ENCODE peak calls at places on chromosomes 1 and 21, in eight cellular contexts. One of them, this sample, is unnamed.

GRCh38 chr1:87428883-87429282 is 100.2 kb downstream of the LMO4 start:
- DNase-seq in EL: no peak
- DNase-seq in SK-N-DZ: no peak
- DNase-seq in NCI-H1092: no peak
- DNase-seq in DMS153: no peak
- DNase-seq in activated T-helper 1 cell treated with anti-CD3 and anti-CD28 coated beads, Interleukin-12 subunit alpha, Interleukin-12 subunit beta, Interleukin-2, Interleukin-4 antibody, amounts not matched to agents 30 ng/mL and 10 ng/mL and 1 ng/mL, durations not matched to agents 14 hours and 24 hours and 36 hours: no peak
- DNase-seq in AG09319: no peak
- DNase-seq in hypothalamus: no peak
- DNase-seq in this sample: no peak

GRCh38 chr1:156705918-156706646 is 699 bp upstream of the CRABP2 start:
- DNase-seq in EL: peak
- DNase-seq in SK-N-DZ: peak
- DNase-seq in NCI-H1092: peak
- DNase-seq in DMS153: peak
- DNase-seq in activated T-helper 1 cell treated with anti-CD3 and anti-CD28 coated beads, Interleukin-12 subunit alpha, Interleukin-12 subunit beta, Interleukin-2, Interleukin-4 antibody, amounts not matched to agents 30 ng/mL and 10 ng/mL and 1 ng/mL, durations not matched to agents 14 hours and 24 hours and 36 hours: peak
- DNase-seq in AG09319: no peak
- DNase-seq in hypothalamus: no peak
- DNase-seq in this sample: no peak

GRCh38 chr1:153260980-153261792 is 1.7 kb downstream of the LORICRIN start:
- DNase-seq in EL: no peak
- DNase-seq in SK-N-DZ: no peak
- DNase-seq in NCI-H1092: peak
- DNase-seq in DMS153: no peak
- DNase-seq in activated T-helper 1 cell treated with anti-CD3 and anti-CD28 coated beads, Interleukin-12 subunit alpha, Interleukin-12 subunit beta, Interleukin-2, Interleukin-4 antibody, amounts not matched to agents 30 ng/mL and 10 ng/mL and 1 ng/mL, durations not matched to agents 14 hours and 24 hours and 36 hours: no peak
- DNase-seq in AG09319: no peak
- DNase-seq in hypothalamus: no peak
- DNase-seq in this sample: no peak

GRCh38 chr1:153922076-153922837 is 515 bp downstream of the GATAD2B start:
- DNase-seq in EL: peak
- DNase-seq in SK-N-DZ: peak
- DNase-seq in NCI-H1092: peak
- DNase-seq in DMS153: no peak
- DNase-seq in activated T-helper 1 cell treated with anti-CD3 and anti-CD28 coated beads, Interleukin-12 subunit alpha, Interleukin-12 subunit beta, Interleukin-2, Interleukin-4 antibody, amounts not matched to agents 30 ng/mL and 10 ng/mL and 1 ng/mL, durations not matched to agents 14 hours and 24 hours and 36 hours: peak
- DNase-seq in AG09319: no peak
- DNase-seq in hypothalamus: no peak
- DNase-seq in this sample: no peak

GRCh38 chr21:36980280-36981048 is 14.0 kb upstream of the HLCS start:
- DNase-seq in EL: no peak
- DNase-seq in SK-N-DZ: no peak
- DNase-seq in NCI-H1092: no peak
- DNase-seq in DMS153: peak
- DNase-seq in activated T-helper 1 cell treated with anti-CD3 and anti-CD28 coated beads, Interleukin-12 subunit alpha, Interleukin-12 subunit beta, Interleukin-2, Interleukin-4 antibody, amounts not matched to agents 30 ng/mL and 10 ng/mL and 1 ng/mL, durations not matched to agents 14 hours and 24 hours and 36 hours: no peak
- DNase-seq in AG09319: no peak
- DNase-seq in hypothalamus: no peak
- DNase-seq in this sample: no peak

GRCh38 chr1:24861821-24862727 is 68.0 kb downstream of the RUNX3 start:
- DNase-seq in EL: no peak
- DNase-seq in SK-N-DZ: no peak
- DNase-seq in NCI-H1092: no peak
- DNase-seq in DMS153: no peak
- DNase-seq in activated T-helper 1 cell treated with anti-CD3 and anti-CD28 coated beads, Interleukin-12 subunit alpha, Interleukin-12 subunit beta, Interleukin-2, Interleukin-4 antibody, amounts not matched to agents 30 ng/mL and 10 ng/mL and 1 ng/mL, durations not matched to agents 14 hours and 24 hours and 36 hours: no peak
- DNase-seq in AG09319: no peak
- DNase-seq in hypothalamus: no peak
- DNase-seq in this sample: no peak

GRCh38 chr1:36150296-36151132 is 1.2 kb upstream of the TRAPPC3 start:
- DNase-seq in EL: peak
- DNase-seq in SK-N-DZ: peak
- DNase-seq in NCI-H1092: peak
- DNase-seq in DMS153: peak
- DNase-seq in activated T-helper 1 cell treated with anti-CD3 and anti-CD28 coated beads, Interleukin-12 subunit alpha, Interleukin-12 subunit beta, Interleukin-2, Interleukin-4 antibody, amounts not matched to agents 30 ng/mL and 10 ng/mL and 1 ng/mL, durations not matched to agents 14 hours and 24 hours and 36 hours: peak
- DNase-seq in AG09319: peak
- DNase-seq in hypothalamus: no peak
- DNase-seq in this sample: no peak

GRCh38 chr1:240294566-240294965 is 202.9 kb downstream of the FMN2 start:
- DNase-seq in EL: no peak
- DNase-seq in SK-N-DZ: no peak
- DNase-seq in NCI-H1092: no peak
- DNase-seq in DMS153: no peak
- DNase-seq in activated T-helper 1 cell treated with anti-CD3 and anti-CD28 coated beads, Interleukin-12 subunit alpha, Interleukin-12 subunit beta, Interleukin-2, Interleukin-4 antibody, amounts not matched to agents 30 ng/mL and 10 ng/mL and 1 ng/mL, durations not matched to agents 14 hours and 24 hours and 36 hours: no peak
- DNase-seq in AG09319: no peak
- DNase-seq in hypothalamus: no peak
- DNase-seq in this sample: no peak

GRCh38 chr1:110243146-110243545 is 33.0 kb downstream of the KCNC4 start:
- DNase-seq in EL: no peak
- DNase-seq in SK-N-DZ: no peak
- DNase-seq in NCI-H1092: no peak
- DNase-seq in DMS153: no peak
- DNase-seq in activated T-helper 1 cell treated with anti-CD3 and anti-CD28 coated beads, Interleukin-12 subunit alpha, Interleukin-12 subunit beta, Interleukin-2, Interleukin-4 antibody, amounts not matched to agents 30 ng/mL and 10 ng/mL and 1 ng/mL, durations not matched to agents 14 hours and 24 hours and 36 hours: no peak
- DNase-seq in AG09319: no peak
- DNase-seq in hypothalamus: no peak
- DNase-seq in this sample: no peak

This sample was measured in SK-N-MC.